ENCODE peak calls at places on chromosomes 16 and 17, in nine cellular contexts. J is NCI-H2029 treated with DMSO at 0.1 percent for 48 hours; Z is GM10248; C is stimulated activated CD4-positive, alpha-beta T cell treated with anti-CD3 and anti-CD28 coated beads, Interleukin-2, amount 100 ng/mL, for 24 hours; V is AG09309; A is GM13977; D is ACHN; W is fibroblast of lung; U is CD8-positive, alpha-beta memory T cell. O is an unnamed sample.
A peak's percentile ranks its signal among the peaks of the same experiment; 100 is the strongest.

GRCh38 chr17:58305626-58306025 is 23.0 kb downstream of the TSPOAP1 start:
- DNase-seq in J (no peak), Z (no peak), C (no peak), V (no peak), A (no peak), D (no peak), W (no peak), U (no peak), O (no peak)

GRCh38 chr17:82866521-82867214 is 26.8 kb upstream of the ZNF750 start:
- DNase-seq in J (no peak), Z (no peak), C (no peak), V (peak; percentile 54), A (no peak), D (no peak), W (peak; percentile 88), U (no peak), O (peak; percentile 67)

GRCh38 chr16:51390877-51391276 is 239.8 kb upstream of the SALL1 start:
- DNase-seq in J (no peak), Z (no peak), C (no peak), V (no peak), A (no peak), D (no peak), W (no peak), U (no peak), O (no peak)

GRCh38 chr17:30074254-30074653 is 42.4 kb upstream of the NSRP1 start:
- DNase-seq in J (no peak), Z (no peak), C (no peak), V (no peak), A (no peak), D (no peak), W (no peak), U (no peak), O (no peak)

GRCh38 chr17:42388381-42389134 is at the start of gene STAT3:
- DNase-seq in J (peak; percentile 96), Z (peak; percentile 98), C (peak; percentile 100), V (peak; percentile 99), A (peak; percentile 99), D (peak; percentile 100), W (peak; percentile 99), U (peak; percentile 100), O (peak; percentile 100)

GRCh38 chr17:74305865-74306654 is 20.0 kb upstream of the KIF19 start:
- DNase-seq in J (no peak), Z (no peak), C (no peak), V (no peak), A (no peak), D (no peak), W (peak; percentile 45), U (no peak), O (no peak)

GRCh38 chr17:68783861-68784260 is 171.3 kb downstream of the ABCA8 start:
- DNase-seq in J (no peak), Z (no peak), C (no peak), V (no peak), A (no peak), D (no peak), W (no peak), U (no peak), O (peak; percentile 13)

GRCh38 chr16:58614212-58614611 is 15.4 kb downstream of the CNOT1 start:
- DNase-seq in J (no peak), Z (no peak), C (no peak), V (peak; percentile 55), A (no peak), D (no peak), W (no peak), U (no peak), O (peak; percentile 69)

GRCh38 chr16:69613283-69614154 is 47.8 kb downstream of the NFAT5 start:
- DNase-seq in J (peak; percentile 1), Z (peak; percentile 44), C (no peak), V (peak; percentile 3), A (peak; percentile 55), D (no peak), W (peak; percentile 33), U (no peak), O (peak; percentile 20)

GRCh38 chr17:39402890-39403605 is 1.6 kb upstream of the FBXL20 start:
- DNase-seq in J (no peak), Z (no peak), C (no peak), V (no peak), A (no peak), D (no peak), W (no peak), U (no peak), O (no peak)

GRCh38 chr16:56618138-56618537 is 7.4 kb upstream of the MT1E start:
- DNase-seq in J (no peak), Z (no peak), C (no peak), V (no peak), A (no peak), D (no peak), W (no peak), U (no peak), O (no peak)

O was measured in fibroblast of gingiva.